ENCODE peak calls at places on chromosomes 13 and 19, in five cellular contexts. A, V, B, U and E are unnamed samples.

GRCh38 chr13:29892149-29892548 is 41.7 kb upstream of the UBL3 start:
- DNase-seq in V (no peak), A (no peak), B (no peak), U (no peak), E (no peak)

GRCh38 chr13:113616991-113617749 is 32.6 kb downstream of the TFDP1 start:
- DNase-seq in A (peak), B (no peak), U (peak), V (peak), E (no peak)

GRCh38 chr19:33143897-33144405 is 12.0 kb downstream of the WDR88 start:
- DNase-seq in B (no peak), A (no peak), V (peak), U (peak), E (peak)

GRCh38 chr19:49533551-49534488 is 6.0 kb downstream of the RCN3 start:
- DNase-seq in B (no peak), A (peak), V (peak), U (peak), E (peak)

GRCh38 chr19:51098366-51099069 is 9.7 kb downstream of the CTU1 start:
- DNase-seq in A (peak), U (peak), B (no peak), V (no peak), E (no peak)

GRCh38 chr19:56839665-56840451 is 668 bp downstream of the PEG3 start:
- DNase-seq in A (no peak), B (peak), V (peak), U (peak), E (no peak)

GRCh38 chr19:19256072-19256969 is 16.8 kb downstream of the TM6SF2 start:
- DNase-seq in U (no peak), A (no peak), V (no peak), B (no peak), E (no peak)

GRCh38 chr13:47459512-47459911 is 541.6 kb downstream of the SUCLA2 start:
- DNase-seq in U (peak), B (no peak), A (no peak), V (no peak), E (no peak)

GRCh38 chr13:38866649-38867048 is 124.0 kb downstream of the STOML3 start:
- DNase-seq in U (peak), V (no peak), A (no peak), B (no peak), E (no peak)

GRCh38 chr13:32639502-32640105 is 53.4 kb downstream of the PDS5B start:
- DNase-seq in B (peak), U (peak), V (peak), A (no peak), E (no peak)

GRCh38 chr19:13026478-13026999 is 31.3 kb downstream of the NFIX start:
- DNase-seq in B (no peak), A (no peak), U (no peak), V (peak), E (no peak)

GRCh38 chr19:55379161-55379560 is 2.5 kb downstream of the TMEM190 start:
- DNase-seq in V (no peak), U (no peak), A (no peak), B (no peak), E (no peak)

GRCh38 chr13:34347784-34348573 is 530.0 kb downstream of the RFC3 start:
- DNase-seq in A (no peak), B (no peak), V (peak), U (peak), E (no peak)

GRCh38 chr19:35963514-35963913 is 27.3 kb downstream of the LRFN3 start:
- DNase-seq in A (no peak), V (no peak), U (peak), B (no peak), E (peak)

GRCh38 chr19:4606921-4607678 is 32.2 kb upstream of the TNFAIP8L1 start:
- DNase-seq in B (no peak), A (no peak), V (no peak), U (no peak), E (peak)

GRCh38 chr13:111343186-111343805 is 22.9 kb downstream of the TEX29 start:
- DNase-seq in U (no peak), A (no peak), B (no peak), V (no peak), E (no peak)

GRCh38 chr13:103525530-103525929 is 459.3 kb upstream of the SLC10A2 start:
- DNase-seq in U (no peak), V (no peak), B (no peak), A (no peak), E (no peak)

GRCh38 chr13:112073245-112074138 is 6.5 kb downstream of the SOX1 start:
- DNase-seq in U (no peak), B (no peak), V (no peak), A (no peak), E (no peak)

GRCh38 chr19:42465827-42466280 is 23.1 kb upstream of the CXCL17 start:
- DNase-seq in B (no peak), A (no peak), V (no peak), U (no peak), E (no peak)

GRCh38 chr19:13633109-13633508 is 126.8 kb upstream of the CACNA1A start:
- DNase-seq in B (no peak), V (peak), U (peak), A (no peak), E (peak)

GRCh38 chr19:34387446-34387810 is 16.8 kb upstream of the PDCD2L start:
- DNase-seq in U (no peak), A (no peak), V (no peak), B (no peak), E (no peak)

GRCh38 chr19:41321600-41322270 is 11.8 kb downstream of the CCDC97 start:
- DNase-seq in B (no peak), V (no peak), A (no peak), U (peak), E (peak)

GRCh38 chr13:47433461-47434005 is 536.7 kb upstream of the HTR2A start:
- DNase-seq in B (no peak), U (peak), A (no peak), V (no peak), E (no peak)

DNA sequence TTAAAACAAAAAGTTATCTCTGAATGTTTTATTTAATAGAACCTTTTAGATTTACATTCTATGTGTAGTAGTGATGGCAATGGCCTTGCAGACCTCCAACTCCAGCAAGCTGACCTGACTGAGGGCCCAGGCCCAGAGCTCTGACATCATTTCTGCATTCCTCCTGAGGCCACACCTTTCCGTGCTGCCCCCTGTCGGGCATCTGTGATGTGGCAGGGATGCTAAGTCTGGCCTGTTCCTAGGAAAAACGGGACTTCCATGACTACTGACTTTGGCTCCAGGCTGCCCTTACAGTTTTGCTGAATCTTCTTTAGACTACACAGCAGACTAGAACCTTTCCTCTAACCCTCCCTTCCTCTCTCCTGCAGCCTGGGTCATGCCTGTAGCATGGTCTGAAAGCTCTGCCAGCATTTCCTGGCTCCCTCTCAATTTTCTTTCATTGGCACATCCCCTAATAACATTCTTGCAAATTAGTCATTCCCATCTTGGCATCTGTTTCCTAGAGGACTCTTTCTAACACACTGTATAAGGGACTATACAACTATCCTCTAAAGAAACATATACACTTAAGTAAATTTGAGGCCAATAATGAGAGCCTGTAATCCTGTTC is 249.0 kb downstream of the GPC5 start:
- DNase-seq in U (no peak), A (no peak), V (no peak), B (no peak), E (peak)
- TF ChIP-seq CTCF in U (peak), A (peak), V (no peak), B (no peak), E (peak)

DNA sequence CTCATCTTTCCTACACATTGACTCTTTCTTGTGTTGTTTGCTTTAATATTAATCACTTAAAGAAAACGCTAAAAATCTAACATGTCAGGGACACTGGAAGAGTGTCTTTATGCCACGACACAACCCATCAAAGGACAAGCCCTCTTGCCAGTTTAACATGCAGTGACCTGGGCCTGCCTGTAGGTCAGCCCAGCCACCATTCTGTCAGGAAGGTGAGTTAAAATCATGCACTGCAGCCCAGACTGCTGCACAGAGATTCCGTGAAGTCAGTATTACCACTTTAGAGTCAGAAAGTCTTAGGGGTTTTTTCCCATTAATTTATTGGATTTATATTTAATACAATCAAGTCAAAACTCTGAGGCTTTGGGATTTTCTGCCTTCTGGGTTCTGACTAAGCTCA is 58.0 kb downstream of the TNFRSF19 start:
- DNase-seq in V (no peak), B (no peak), A (no peak), U (no peak), E (no peak)
- TF ChIP-seq CTCF in V (no peak), B (no peak), A (no peak), U (no peak), E (peak)

GRCh38 chr13:50993371-50993770 is 83.8 kb downstream of the RNASEH2B start:
- DNase-seq in B (no peak), U (no peak), A (no peak), V (no peak), E (no peak)

GRCh38 chr13:50990540-50991506 is 81.2 kb downstream of the RNASEH2B start:
- DNase-seq in V (no peak), A (no peak), U (peak), B (no peak), E (no peak)

GRCh38 chr13:50991624-50992610 is 82.3 kb downstream of the RNASEH2B start:
- DNase-seq in B (no peak), A (no peak), U (no peak), V (no peak), E (no peak)

GRCh38 chr13:50990050-50990449 is 80.5 kb downstream of the RNASEH2B start:
- DNase-seq in A (no peak), U (no peak), V (no peak), B (no peak), E (no peak)

GRCh38 chr13:50989476-50989875 is 79.9 kb downstream of the RNASEH2B start:
- DNase-seq in U (peak), B (no peak), A (no peak), V (no peak), E (no peak)
- TF ChIP-seq CTCF in U (peak), B (no peak), A (peak), V (no peak), E (peak)

DNA sequence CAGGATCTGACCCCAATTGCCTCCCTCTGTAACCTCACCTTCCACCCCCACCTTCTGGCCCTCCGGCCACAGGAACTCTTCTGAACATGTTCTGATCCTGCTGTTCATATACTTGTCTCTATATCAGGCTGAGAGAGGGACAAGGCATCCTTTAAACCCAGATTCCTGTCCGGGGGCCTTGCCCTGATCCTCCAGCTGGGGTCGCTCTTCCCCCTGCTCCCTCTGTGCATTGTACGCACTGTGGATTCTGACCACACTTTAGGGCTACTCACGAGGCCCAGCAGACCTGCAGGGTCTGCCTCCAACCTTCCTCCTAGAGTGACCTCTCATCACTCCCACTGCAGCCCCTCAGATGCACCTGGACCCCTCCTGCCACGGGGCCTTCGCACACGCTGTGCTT is 269.3 kb downstream of the UQCRFS1 start:
- DNase-seq in A (no peak), V (no peak), B (no peak), U (no peak), E (no peak)
- TF ChIP-seq CTCF in A (peak), V (no peak), B (no peak), U (no peak), E (no peak)

GRCh38 chr19:47232422-47233211 is 1.6 kb upstream of the BBC3 start:
- DNase-seq in U (peak), A (no peak), B (no peak), V (no peak), E (no peak)

GRCh38 chr19:47230122-47230920 is 678 bp downstream of the BBC3 start:
- DNase-seq in A (no peak), U (peak), B (no peak), V (peak), E (peak)

GRCh38 chr19:47231215-47232054 is 436 bp upstream of the BBC3 start:
- DNase-seq in U (peak), A (no peak), B (peak), V (peak), E (peak)

GRCh38 chr19:47229674-47230121 is 1.3 kb downstream of the BBC3 start:
- DNase-seq in V (no peak), U (peak), A (no peak), B (no peak), E (no peak)

DNA sequence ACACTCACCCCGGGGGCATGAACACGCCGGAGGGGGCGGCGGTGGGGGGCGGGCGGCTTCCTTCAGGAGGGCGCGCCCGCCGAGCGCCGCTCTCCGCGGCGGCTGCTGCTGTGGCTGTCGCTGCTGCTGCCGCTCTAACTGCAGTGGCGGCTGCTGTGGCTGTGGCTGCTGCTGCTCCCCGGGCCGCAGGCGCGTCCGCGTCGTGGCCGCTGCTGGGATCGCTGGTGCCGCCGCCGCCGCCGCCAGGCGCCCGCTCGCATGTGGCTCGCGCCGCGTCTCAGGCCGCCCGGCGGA is at the start of gene BBC3:
- DNase-seq in B (no peak), A (no peak), U (no peak), V (no peak), E (no peak)
- TF ChIP-seq CTCF in B (no peak), A (no peak), U (no peak), V (no peak), E (no peak)

GRCh38 chr19:20278342-20278741 is 111.3 kb downstream of the ZNF486 start:
- DNase-seq in B (no peak), V (peak), A (no peak), U (no peak), E (no peak)
- TF ChIP-seq CTCF in B (no peak), V (peak), A (peak), U (no peak), E (peak)